ENCODE peak calls at places on chromosomes 4 and X, in four cellular contexts. U is GM12878, O is GM12891, L is K562. S is an unnamed sample.
A peak's percentile ranks its signal among the peaks of the same experiment; 100 is the strongest.

GRCh38 chrX:18290200-18290599 is 64.3 kb downstream of the SCML2 start:
- DNase-seq in O (no peak), U (no peak), L (no peak), S (no peak)

GRCh38 chrX:19382500-19383145 is 38.9 kb downstream of the PDHA1 start:
- DNase-seq in L (no peak), U (no peak), O (no peak), S (peak; percentile 80)

GRCh38 chrX:124045109-124045508 is 83.6 kb downstream of the STAG2 start:
- DNase-seq in O (no peak), U (no peak), L (no peak), S (no peak)

GRCh38 chr4:85684676-85685075 is 209.7 kb downstream of the ARHGAP24 start:
- DNase-seq in O (no peak), U (no peak), L (no peak), S (no peak)

GRCh38 chr4:104732766-104733165 is 238.1 kb upstream of the CXXC4 start:
- DNase-seq in U (no peak), O (no peak), L (no peak), S (no peak)

GRCh38 chr4:142883433-142883832 is 37.3 kb upstream of the INPP4B start:
- DNase-seq in L (no peak), O (no peak), U (no peak), S (no peak)

GRCh38 chr4:19327364-19327763 is 924.3 kb upstream of the SLIT2 start:
- DNase-seq in O (no peak), U (no peak), L (no peak), S (no peak)

GRCh38 chr4:171846232-171846631 is 33.0 kb downstream of the GALNTL6 start:
- DNase-seq in L (peak; percentile 21), U (no peak), O (peak; percentile 8), S (peak; percentile 2)

GRCh38 chrX:925652-926061 is 286.8 kb downstream of the CRLF2 start:
- DNase-seq in O (no peak), L (no peak), U (no peak), S (no peak)

GRCh38 chr4:23999714-24000113 is 109.9 kb upstream of the PPARGC1A start:
- DNase-seq in L (no peak), O (no peak), U (no peak), S (no peak)

GRCh38 chr4:11011249-11011648 is 326.7 kb upstream of the CLNK start:
- DNase-seq in L (no peak), O (no peak), U (no peak), S (no peak)

GRCh38 chrX:91434351-91435168 is at the start of gene PABPC5:
- DNase-seq in L (no peak), O (no peak), U (no peak), S (no peak)

GRCh38 chr4:121408-122084 is 2.8 kb upstream of the ZNF718 start:
- DNase-seq in O (no peak), U (no peak), L (no peak), S (peak; percentile 83)

GRCh38 chrX:25012793-25013592 is 2.8 kb downstream of the ARX start:
- DNase-seq in U (no peak), O (no peak), L (peak; percentile 30), S (no peak)

GRCh38 chr4:99885063-99885664 is 9.1 kb downstream of the LAMTOR3 start:
- DNase-seq in O (no peak), U (no peak), L (peak; percentile 23), S (peak; percentile 32)

GRCh38 chr4:2337131-2337723 is 75.3 kb upstream of the MXD4 start:
- DNase-seq in U (no peak), O (no peak), L (no peak), S (no peak)

GRCh38 chr4:52172166-52172565 is 121.1 kb downstream of the SPATA18 start:
- DNase-seq in L (no peak), O (no peak), U (no peak), S (peak; percentile 1)

GRCh38 chr4:76147454-76148141 is 599 bp downstream of the NUP54 start:
- DNase-seq in U (peak; percentile 15), O (peak; percentile 32), L (peak; percentile 85), S (peak; percentile 39)

GRCh38 chr4:1517592-1518411 is 111.6 kb upstream of the NKX1-1 start:
- DNase-seq in U (no peak), O (no peak), L (no peak), S (no peak)

GRCh38 chrX:118026631-118027030 is 90.0 kb downstream of the KLHL13 start:
- DNase-seq in L (no peak), O (no peak), U (no peak), S (no peak)

GRCh38 chr4:2570551-2571222 is 34.2 kb downstream of the FAM193A start:
- DNase-seq in L (no peak), O (peak; percentile 63), U (peak; percentile 30), S (no peak)

GRCh38 chr4:73309211-73309610 is 50.6 kb upstream of the ANKRD17 start:
- DNase-seq in U (no peak), L (no peak), O (no peak), S (no peak)

GRCh38 chr4:168683595-168683994 is 186.7 kb downstream of the PALLD start:
- DNase-seq in U (no peak), O (no peak), L (no peak), S (no peak)

GRCh38 chrX:22090181-22090580 is 58.1 kb downstream of the PHEX start:
- DNase-seq in O (no peak), U (no peak), L (no peak), S (no peak)

GRCh38 chr4:84678976-84679744 is 96.2 kb downstream of the CDS1 start:
- DNase-seq in U (no peak), L (no peak), O (no peak), S (no peak)

GRCh38 chr4:110195561-110196205 is 2.7 kb downstream of the ELOVL6 start:
- DNase-seq in U (no peak), O (no peak), L (no peak), S (no peak)

GRCh38 chr4:54063224-54063623 is 1.2 kb downstream of the CHIC2 start:
- DNase-seq in L (no peak), U (no peak), O (no peak), S (no peak)

GRCh38 chr4:55125087-55125721 is at the start of gene KDR:
- DNase-seq in L (peak; percentile 15), U (no peak), O (no peak), S (no peak)

GRCh38 chrX:119489212-119490074 is 21.2 kb downstream of the SLC25A5 start:
- DNase-seq in O (no peak), U (no peak), L (no peak), S (no peak)

GRCh38 chr4:169238445-169238844 is 32.3 kb downstream of the SH3RF1 start:
- DNase-seq in O (no peak), U (no peak), L (no peak), S (no peak)

GRCh38 chr4:95761441-95761840 is 78.5 kb upstream of the PDHA2 start:
- DNase-seq in L (no peak), O (no peak), U (no peak), S (no peak)

GRCh38 chr4:95857761-95858160 is 17.9 kb downstream of the PDHA2 start:
- DNase-seq in U (no peak), O (no peak), L (no peak), S (no peak)

GRCh38 chrX:132738951-132739350 is 219.5 kb downstream of the HS6ST2 start:
- DNase-seq in O (no peak), U (no peak), L (no peak), S (no peak)

GRCh38 chrX:122943918-122944317 is 240.2 kb upstream of the GRIA3 start:
- DNase-seq in O (no peak), L (no peak), U (no peak), S (no peak)

GRCh38 chr4:70936200-70936787 is 34.1 kb downstream of the MOB1B start:
- DNase-seq in U (no peak), O (no peak), L (no peak), S (no peak)

GRCh38 chrX:131854586-131854985 is 168.5 kb upstream of the STK26 start:
- DNase-seq in O (no peak), L (no peak), U (no peak), S (no peak)

GRCh38 chr4:3756343-3757059 is 9.7 kb upstream of the ADRA2C start:
- DNase-seq in U (no peak), L (peak; percentile 74), O (no peak), S (no peak)

GRCh38 chr4:112800001-112800400 is 163.1 kb downstream of the LARP7 start:
- DNase-seq in L (no peak), O (no peak), U (no peak), S (no peak)

GRCh38 chrX:56564921-56565861 is 1.8 kb downstream of the UBQLN2 start:
- DNase-seq in U (no peak), L (no peak), O (no peak), S (no peak)

GRCh38 chrX:8845060-8845459 is 43.9 kb upstream of the FAM9A start:
- DNase-seq in U (no peak), L (no peak), O (no peak), S (no peak)
- TF ChIP-seq SPI1 in U (no peak), L (no peak), O (no peak), S (no peak)

GRCh38 chr4:145939856-145940255 is 1.2 kb upstream of the ZNF827 start:
- DNase-seq in U (no peak), L (no peak), O (no peak), S (no peak)

GRCh38 chr4:145944886-145945285 is 6.3 kb upstream of the ZNF827 start:
- DNase-seq in O (no peak), L (no peak), U (no peak), S (no peak)

GRCh38 chr4:145945431-145946155 is 7.0 kb upstream of the ZNF827 start:
- DNase-seq in O (no peak), L (no peak), U (no peak), S (no peak)
- TF ChIP-seq SPI1 in O (no peak), L (no peak), U (no peak), S (no peak)

DNA sequence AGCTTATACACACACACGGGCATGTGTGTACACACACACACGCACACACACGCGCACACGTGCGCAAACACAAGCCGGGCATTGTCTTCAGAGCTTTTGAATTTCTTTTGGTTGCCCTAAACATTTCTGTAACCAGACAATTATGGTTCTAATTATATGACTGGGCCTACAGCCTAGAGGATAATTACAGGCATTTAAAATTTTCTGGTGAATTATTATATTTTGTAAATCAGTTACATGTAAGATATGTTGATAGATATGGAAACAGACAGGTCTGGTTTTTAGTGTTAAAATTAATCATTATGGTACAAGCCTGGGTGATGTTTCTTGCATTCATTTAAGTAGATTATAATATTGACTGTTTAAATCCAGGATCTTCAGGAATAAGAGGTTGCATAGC is 1120.5 kb downstream of the ADGRL3 start:
- DNase-seq in O (no peak), U (no peak), L (no peak), S (no peak)
- TF ChIP-seq SPI1 in O (no peak), U (no peak), L (no peak), S (no peak)

GRCh38 chrX:23935116-23935515 is 27.3 kb downstream of the CXorf58 start:
- DNase-seq in L (no peak), U (no peak), O (no peak), S (no peak)

GRCh38 chrX:23938690-23939089 is 30.9 kb downstream of the CXorf58 start:
- DNase-seq in U (no peak), L (no peak), O (no peak), S (no peak)

GRCh38 chrX:23931149-23931604 is 23.4 kb downstream of the CXorf58 start:
- DNase-seq in L (no peak), O (no peak), U (no peak), S (no peak)

GRCh38 chrX:23937100-23937499 is 29.3 kb downstream of the CXorf58 start:
- DNase-seq in L (peak; percentile 14), O (no peak), U (no peak), S (no peak)

DNA sequence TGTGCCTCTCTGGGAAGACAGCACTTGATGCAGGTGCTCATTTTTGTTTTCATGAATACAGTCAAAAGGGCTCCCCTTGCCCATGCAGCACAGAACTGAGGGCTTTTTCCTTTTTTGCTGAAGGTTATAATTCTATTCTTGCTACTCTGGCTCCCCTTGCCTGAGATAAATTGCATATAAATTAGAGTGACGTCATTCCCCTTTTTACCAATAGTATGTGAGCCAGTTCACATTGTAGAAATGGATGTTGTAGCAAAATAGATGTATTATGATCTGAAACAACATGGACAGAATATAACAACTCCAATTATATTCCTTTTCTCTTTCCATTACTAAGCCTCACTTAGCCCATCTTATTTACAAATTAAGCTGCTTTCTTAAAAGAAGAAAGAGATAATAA is 28.4 kb downstream of the CXorf58 start:
- DNase-seq in U (no peak), O (no peak), L (no peak), S (no peak)
- TF ChIP-seq SPI1 in U (no peak), O (no peak), L (no peak), S (no peak)

S was measured in HL-60.